ENCODE peak calls at places on chromosomes 1 and 21, in four cellular contexts. D is HepG2, A is WTC11, V is K562. W is an unnamed sample.

GRCh38 chr1:87989346-87989745 is 660.7 kb downstream of the LMO4 start:
- DNase-seq in D (no peak), A (no peak), V (no peak), W (no peak)

GRCh38 chr1:148353461-148354283 is 129.4 kb downstream of the PPIAL4G start:
- DNase-seq in D (peak), A (peak), V (peak), W (no peak)

GRCh38 chr1:53375440-53375839 is 47.6 kb upstream of the LRP8 start:
- DNase-seq in D (no peak), A (peak), V (no peak), W (no peak)

GRCh38 chr1:111561328-111561727 is 57.9 kb upstream of the ADORA3 start:
- DNase-seq in D (no peak), A (no peak), V (no peak), W (no peak)

GRCh38 chr1:30088594-30089556 is 634.5 kb downstream of the MATN1 start:
- DNase-seq in D (no peak), A (no peak), V (peak), W (no peak)

GRCh38 chr1:55055084-55055882 is 15.9 kb downstream of the PCSK9 start:
- DNase-seq in D (no peak), A (no peak), V (no peak), W (no peak)

GRCh38 chr1:155591770-155592169 is 18.2 kb upstream of the MSTO1 start:
- DNase-seq in D (peak), A (no peak), V (peak), W (peak)

GRCh38 chr1:197917813-197918646 is 858 bp downstream of the LHX9 start:
- DNase-seq in D (no peak), A (no peak), V (no peak), W (no peak)

GRCh38 chr21:37642493-37642892 is 273.8 kb downstream of the KCNJ6 start:
- DNase-seq in D (peak), A (peak), V (peak), W (no peak)

GRCh38 chr1:151980287-151981177 is 13.1 kb downstream of the S100A10 start:
- DNase-seq in D (no peak), A (no peak), V (no peak), W (no peak)

GRCh38 chr1:43315481-43315880 is 14.7 kb downstream of the TIE1 start:
- DNase-seq in D (no peak), A (no peak), V (no peak), W (no peak)

GRCh38 chr1:236168716-236169429 is 26.5 kb downstream of the GPR137B start:
- DNase-seq in D (peak), A (peak), V (no peak), W (no peak)

GRCh38 chr1:156675715-156676311 is 1.4 kb downstream of the NES start:
- DNase-seq in D (no peak), A (no peak), V (no peak), W (no peak)

GRCh38 chr1:244836135-244836521 is 670 bp downstream of the COX20 start:
- DNase-seq in D (peak), A (no peak), V (no peak), W (no peak)

GRCh38 chr1:153357853-153358690 is at the start of gene S100A9:
- DNase-seq in D (no peak), A (no peak), V (no peak), W (no peak)

GRCh38 chr1:21539933-21540332 is 30.7 kb downstream of the ALPL start:
- DNase-seq in D (peak), A (peak), V (peak), W (no peak)

GRCh38 chr1:116556289-116557006 is 14.4 kb downstream of the CD58 start:
- DNase-seq in D (no peak), A (no peak), V (peak), W (peak)

DNA sequence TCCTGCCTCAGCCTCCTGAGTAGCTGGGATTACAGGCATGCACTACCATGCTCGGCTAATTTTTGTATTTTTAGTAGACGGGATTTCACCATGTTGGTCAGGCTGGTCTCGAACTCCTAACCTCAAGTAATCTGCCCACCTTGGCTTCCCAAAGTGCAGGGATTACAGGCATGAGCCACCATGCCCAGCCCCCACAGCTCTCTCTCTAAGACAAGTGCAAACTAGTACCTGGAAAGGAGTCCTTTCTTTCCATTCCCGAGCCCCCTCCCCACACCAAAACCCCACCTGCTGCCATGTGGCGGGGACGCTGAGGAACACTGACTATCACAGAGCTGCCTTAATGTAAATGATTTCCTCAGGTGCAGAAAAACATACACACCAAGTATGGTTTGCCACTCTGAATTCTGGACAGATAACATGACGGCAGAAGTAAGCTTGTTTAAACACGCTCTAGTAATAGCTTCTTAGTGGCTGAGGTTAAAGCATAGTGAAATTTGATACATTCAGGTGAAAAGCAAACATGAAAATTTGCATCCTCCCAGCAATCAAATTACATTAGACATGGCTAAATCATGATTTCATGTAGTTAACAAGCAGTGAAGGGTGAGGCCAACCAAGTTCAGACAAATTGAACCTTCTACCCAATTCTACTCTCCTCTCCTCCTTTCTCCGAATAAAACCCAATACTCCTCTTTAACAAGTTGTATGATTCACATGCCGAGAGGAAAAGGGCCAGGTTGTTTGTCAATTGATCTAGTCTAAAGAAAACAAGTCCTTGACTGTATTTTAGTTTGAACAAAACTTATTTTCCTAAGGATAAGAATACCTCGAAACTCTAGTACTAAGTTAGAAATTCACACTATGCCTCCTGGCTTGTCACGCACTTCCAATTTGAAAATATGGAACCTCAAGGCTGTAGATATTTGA is 19.8 kb downstream of the ERRFI1 start:
- DNase-seq in D (no peak), A (no peak), V (no peak), W (no peak)
- TF ChIP-seq ETV6 in D (no peak), A (no peak), V (no peak), W (no peak)

GRCh38 chr1:157834430-157834829 is 7.2 kb downstream of the CD5L start:
- DNase-seq in D (no peak), A (no peak), V (no peak), W (no peak)
- TF ChIP-seq ETV6 in D (no peak), A (no peak), V (no peak), W (no peak)

DNA sequence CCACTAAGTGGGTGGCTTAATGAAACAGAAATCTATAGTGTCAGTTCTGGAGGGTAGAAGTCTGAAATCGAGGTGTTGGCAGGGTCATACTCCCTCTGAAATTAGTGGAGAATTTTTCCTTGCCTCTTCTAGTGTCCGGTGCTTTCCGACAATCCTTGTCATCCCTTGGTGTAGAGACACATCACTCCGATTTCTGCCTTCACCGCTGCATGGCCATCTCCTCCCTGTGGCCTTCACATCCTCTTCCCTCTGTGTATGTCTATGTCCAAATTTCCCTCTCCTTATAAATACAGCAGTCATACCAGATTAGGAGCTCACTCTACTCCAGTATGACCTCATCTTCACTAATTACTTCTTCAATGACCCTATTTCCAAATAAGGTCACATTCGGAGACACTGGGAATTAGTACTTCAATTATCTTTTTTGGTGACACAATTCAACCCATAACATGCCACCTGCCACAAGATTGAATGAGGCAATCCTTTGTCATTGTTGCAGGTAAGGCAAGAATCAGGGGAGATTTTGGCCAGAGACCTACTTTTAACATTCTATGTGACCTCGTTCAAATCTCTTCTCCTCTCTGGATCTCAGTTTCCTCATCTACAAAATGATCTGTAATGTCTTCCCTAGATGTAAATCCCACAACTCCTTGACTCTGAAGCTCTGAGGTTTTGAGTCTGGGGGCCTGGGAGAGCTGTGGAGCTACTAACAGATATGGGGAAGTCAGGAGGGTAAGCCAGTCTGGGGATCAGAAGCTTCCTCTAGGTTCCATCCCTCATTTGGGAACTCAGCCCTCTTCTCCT is 16.1 kb downstream of the NAV1 start:
- DNase-seq in D (no peak), A (no peak), V (no peak), W (no peak)
- TF ChIP-seq ETV6 in D (no peak), A (no peak), V (no peak), W (no peak)

GRCh38 chr1:219876798-219877209 is 51.6 kb downstream of the SLC30A10 start:
- DNase-seq in D (peak), A (no peak), V (peak), W (no peak)
- TF ChIP-seq ETV6 in D (no peak), A (no peak), V (no peak), W (no peak)

GRCh38 chr1:46132529-46133180 is at the start of gene PIK3R3:
- DNase-seq in D (peak), A (peak), V (peak), W (peak)

GRCh38 chr1:46131727-46132528 is 501 bp downstream of the PIK3R3 start:
- DNase-seq in D (no peak), A (no peak), V (peak), W (no peak)

GRCh38 chr1:46128336-46128735 is 4.1 kb downstream of the PIK3R3 start:
- DNase-seq in D (no peak), A (no peak), V (no peak), W (no peak)

GRCh38 chr1:46131093-46131492 is 1.3 kb downstream of the PIK3R3 start:
- DNase-seq in D (no peak), A (no peak), V (no peak), W (no peak)

GRCh38 chr1:46130144-46130543 is 2.3 kb downstream of the PIK3R3 start:
- DNase-seq in D (no peak), A (no peak), V (no peak), W (no peak)
- TF ChIP-seq ETV6 in D (no peak), A (no peak), V (no peak), W (no peak)

GRCh38 chr1:89454845-89455521 is 69.6 kb upstream of the LRRC8B start:
- DNase-seq in D (peak), A (peak), V (peak), W (no peak)

GRCh38 chr1:89453123-89453972 is 71.3 kb upstream of the LRRC8B start:
- DNase-seq in D (no peak), A (no peak), V (no peak), W (no peak)

DNA sequence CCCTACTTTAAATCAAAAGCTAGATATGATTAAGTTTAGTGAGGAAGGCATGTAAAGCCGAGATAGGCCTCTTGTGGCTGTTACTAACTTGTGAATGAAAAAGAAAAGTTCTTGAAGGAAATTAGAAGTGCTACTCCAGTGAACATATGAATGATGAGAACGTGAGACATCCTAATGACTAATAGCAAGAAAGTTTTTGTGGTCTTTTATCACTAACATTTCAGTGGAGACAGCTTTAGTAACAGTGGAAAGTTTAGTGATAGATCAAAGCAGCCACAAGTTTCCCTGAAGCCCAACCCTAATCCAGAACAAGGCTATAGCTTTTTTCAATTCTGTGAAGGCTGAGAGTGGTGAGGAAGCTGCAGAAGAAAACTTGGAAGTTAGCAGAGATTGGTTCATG is 73.6 kb upstream of the LRRC8B start:
- DNase-seq in D (no peak), A (no peak), V (no peak), W (no peak)
- TF ChIP-seq ETV6 in D (no peak), A (no peak), V (no peak), W (no peak)

GRCh38 chr1:71047635-71048607 is at the start of gene PTGER3:
- DNase-seq in D (peak), A (peak), V (peak), W (no peak)
- TF ChIP-seq ETV6 in D (no peak), A (peak), V (no peak), W (no peak)

DNA sequence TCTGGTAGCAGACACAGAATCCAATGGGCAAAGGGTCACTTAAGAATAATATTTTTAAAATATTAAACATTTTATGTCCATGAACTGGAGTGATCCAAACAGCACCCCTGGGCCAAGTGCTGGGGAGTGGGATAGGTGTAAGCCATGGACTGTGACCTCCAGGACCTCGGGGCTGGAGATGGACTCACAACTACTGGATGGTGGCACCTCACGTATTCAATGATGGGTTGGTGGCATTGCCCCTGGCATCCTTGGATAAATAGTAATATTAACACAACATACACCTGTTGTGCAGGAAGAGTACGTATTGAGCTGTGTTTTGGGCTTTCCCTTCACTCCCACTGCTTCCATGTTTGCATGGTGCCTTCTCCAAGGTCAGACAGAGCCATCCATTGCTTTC is 39.3 kb upstream of the TENT5C start:
- DNase-seq in D (no peak), A (no peak), V (no peak), W (no peak)
- TF ChIP-seq ETV6 in D (no peak), A (no peak), V (no peak), W (no peak)

GRCh38 chr1:215052656-215053055 is 29.9 kb upstream of the KCNK2 start:
- DNase-seq in D (no peak), A (no peak), V (no peak), W (no peak)

GRCh38 chr1:215055281-215055935 is 27.1 kb upstream of the KCNK2 start:
- DNase-seq in D (no peak), A (no peak), V (no peak), W (no peak)

GRCh38 chr1:215059947-215060346 is 22.6 kb upstream of the KCNK2 start:
- DNase-seq in D (no peak), A (no peak), V (no peak), W (no peak)

GRCh38 chr1:215054266-215054665 is 28.3 kb upstream of the KCNK2 start:
- DNase-seq in D (no peak), A (no peak), V (no peak), W (no peak)

DNA sequence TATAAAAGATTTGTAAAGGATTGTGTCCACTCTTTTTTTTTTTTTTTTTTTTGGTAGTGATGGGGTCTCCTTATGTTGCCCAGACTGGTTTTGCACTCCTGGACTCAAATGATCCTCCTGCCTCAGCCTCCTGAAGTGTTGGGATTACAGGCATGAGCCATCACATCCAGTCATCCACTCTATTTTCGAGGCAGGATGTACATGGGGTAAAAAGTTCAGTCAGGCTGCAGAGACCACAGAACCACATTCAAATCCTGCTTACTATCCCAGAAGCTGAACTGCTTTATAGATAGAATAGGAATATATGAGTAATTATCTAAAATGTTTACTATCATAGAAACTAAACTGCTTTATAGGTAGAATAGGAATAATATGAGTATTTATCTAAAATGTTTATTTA is 26.0 kb upstream of the KCNK2 start:
- DNase-seq in D (no peak), A (no peak), V (no peak), W (no peak)
- TF ChIP-seq ETV6 in D (no peak), A (no peak), V (no peak), W (no peak)

DNA sequence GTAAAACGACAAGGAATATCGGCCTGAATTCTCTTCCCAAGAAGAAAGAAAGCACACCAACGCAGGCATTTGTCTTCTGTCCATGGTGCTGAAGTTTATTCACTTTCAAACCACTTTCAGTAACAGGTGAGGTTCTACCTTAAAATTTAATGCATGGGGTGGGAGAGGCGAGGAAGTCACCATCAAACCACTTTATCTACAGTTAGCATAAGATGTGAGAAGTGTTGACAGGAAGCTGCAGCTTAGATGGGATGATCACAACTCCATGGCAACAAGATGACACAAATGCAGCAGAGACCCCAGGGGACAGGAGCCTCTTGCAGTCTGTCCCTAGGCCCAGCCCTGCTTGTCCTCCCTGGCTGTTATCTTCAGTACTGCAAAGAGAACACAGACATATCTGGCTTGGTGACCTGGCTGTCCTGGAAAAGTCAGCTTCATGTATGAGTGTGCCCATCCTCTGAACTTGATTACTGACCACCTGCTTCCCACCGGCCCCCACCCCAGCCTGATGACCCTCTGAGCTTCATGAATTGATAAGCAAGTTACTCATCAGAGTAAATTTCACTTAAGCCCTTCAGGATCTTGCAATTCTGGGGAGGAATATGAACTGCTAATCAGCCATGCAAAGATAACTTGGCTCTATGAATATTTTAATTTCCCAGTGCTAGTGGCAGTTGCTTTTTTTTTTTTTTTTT is 1.8 kb downstream of the NPPA start:
- DNase-seq in D (peak), A (no peak), V (peak), W (no peak)
- TF ChIP-seq ETV6 in D (no peak), A (no peak), V (no peak), W (no peak)

W was measured in GM12878.